ENCODE peak calls at places on chromosomes 4 and X, in six cellular contexts. K is upper lobe of right lung, M is coronary artery, L is stomach, B is body of pancreas, Y is colonic mucosa. P is an unnamed sample.

GRCh38 chr4:8283161-8283560 is 13.6 kb downstream of the HTRA3 start:
- DNase-seq in K (no peak), M (no peak), L (no peak), B (no peak), Y (no peak), P (no peak)

GRCh38 chrX:41723305-41723704 is 676 bp upstream of the GPR82 start:
- DNase-seq in K (no peak), M (no peak), L (no peak), B (no peak), Y (no peak), P (no peak)

GRCh38 chrX:9534686-9535085 is 69.8 kb downstream of the TBL1X start:
- DNase-seq in K (no peak), M (no peak), L (no peak), B (no peak), Y (no peak), P (no peak)

GRCh38 chr4:56817840-56818491 is 3.5 kb downstream of the SPINK2 start:
- DNase-seq in K (no peak), M (no peak), L (no peak), B (no peak), Y (no peak), P (no peak)

GRCh38 chrX:74540635-74541249 is 73.7 kb downstream of the RLIM start:
- DNase-seq in K (no peak), M (no peak), L (no peak), B (no peak), Y (no peak), P (no peak)

GRCh38 chr4:146342600-146343192 is 128.4 kb downstream of the REELD1 start:
- DNase-seq in K (no peak), M (no peak), L (no peak), B (peak; percentile 13), Y (peak; percentile 25), P (peak; percentile 15)

GRCh38 chr4:34182346-34182745 is 2062.0 kb downstream of the ARAP2 start:
- DNase-seq in K (no peak), M (no peak), L (no peak), B (no peak), Y (no peak), P (no peak)

GRCh38 chr4:24278693-24279092 is 305.7 kb downstream of the DHX15 start:
- DNase-seq in K (no peak), M (no peak), L (no peak), B (no peak), Y (no peak), P (no peak)

GRCh38 chrX:80828232-80828631 is 18.6 kb upstream of the BRWD3 start:
- DNase-seq in K (no peak), M (no peak), L (no peak), B (no peak), Y (no peak), P (no peak)

GRCh38 chrX:10509397-10509796 is 111.0 kb downstream of the MID1 start:
- DNase-seq in K (no peak), M (no peak), L (no peak), B (no peak), Y (no peak), P (no peak)

GRCh38 chrX:97987979-97988378 is 1104.3 kb downstream of the RPA4 start:
- DNase-seq in K (no peak), M (no peak), L (no peak), B (no peak), Y (no peak), P (no peak)

GRCh38 chr4:54609310-54609709 is 48.4 kb upstream of the KIT start:
- DNase-seq in K (no peak), M (no peak), L (no peak), B (no peak), Y (no peak), P (no peak)

GRCh38 chr4:118967393-118967792 is 78.7 kb downstream of the SYNPO2 start:
- DNase-seq in K (no peak), M (no peak), L (no peak), B (no peak), Y (no peak), P (no peak)

GRCh38 chr4:36358173-36358572 is 76.8 kb downstream of the DTHD1 start:
- DNase-seq in K (no peak), M (no peak), L (no peak), B (peak; percentile 38), Y (no peak), P (no peak)

GRCh38 chrX:100413231-100413630 is 3.2 kb upstream of the PCDH19 start:
- DNase-seq in K (no peak), M (no peak), L (peak; percentile 44), B (peak; percentile 30), Y (peak; percentile 29), P (peak; percentile 25)

GRCh38 chr4:39528056-39528465 is 822 bp upstream of the UGDH start:
- DNase-seq in K (no peak), M (peak; percentile 93), L (no peak), B (no peak), Y (peak; percentile 83), P (no peak)

GRCh38 chrX:13044441-13044840 is at the start of gene FAM9C:
- DNase-seq in K (no peak), M (no peak), L (no peak), B (no peak), Y (no peak), P (no peak)

GRCh38 chrX:12824944-12825343 is 33.7 kb downstream of the PRPS2 start:
- DNase-seq in K (no peak), M (no peak), L (no peak), B (no peak), Y (no peak), P (no peak)

GRCh38 chr4:78784255-78784654 is 8.1 kb downstream of the BMP2K start:
- DNase-seq in K (no peak), M (no peak), L (no peak), B (no peak), Y (no peak), P (no peak)

GRCh38 chrX:108001218-108001814 is 19.1 kb upstream of the TEX13B start:
- DNase-seq in K (no peak), M (no peak), L (no peak), B (no peak), Y (no peak), P (no peak)

GRCh38 chr4:80014531-80014930 is 58.5 kb downstream of the ANTXR2 start:
- DNase-seq in K (no peak), M (no peak), L (no peak), B (no peak), Y (no peak), P (no peak)

GRCh38 chr4:80012291-80012690 is 60.7 kb downstream of the ANTXR2 start:
- DNase-seq in K (no peak), M (no peak), L (no peak), B (no peak), Y (no peak), P (no peak)

GRCh38 chr4:80008971-80009370 is 64.1 kb downstream of the ANTXR2 start:
- DNase-seq in K (no peak), M (no peak), L (no peak), B (no peak), Y (no peak), P (no peak)

GRCh38 chr4:80010316-80010715 is 62.7 kb downstream of the ANTXR2 start:
- DNase-seq in K (no peak), M (no peak), L (no peak), B (no peak), Y (no peak), P (no peak)

DNA sequence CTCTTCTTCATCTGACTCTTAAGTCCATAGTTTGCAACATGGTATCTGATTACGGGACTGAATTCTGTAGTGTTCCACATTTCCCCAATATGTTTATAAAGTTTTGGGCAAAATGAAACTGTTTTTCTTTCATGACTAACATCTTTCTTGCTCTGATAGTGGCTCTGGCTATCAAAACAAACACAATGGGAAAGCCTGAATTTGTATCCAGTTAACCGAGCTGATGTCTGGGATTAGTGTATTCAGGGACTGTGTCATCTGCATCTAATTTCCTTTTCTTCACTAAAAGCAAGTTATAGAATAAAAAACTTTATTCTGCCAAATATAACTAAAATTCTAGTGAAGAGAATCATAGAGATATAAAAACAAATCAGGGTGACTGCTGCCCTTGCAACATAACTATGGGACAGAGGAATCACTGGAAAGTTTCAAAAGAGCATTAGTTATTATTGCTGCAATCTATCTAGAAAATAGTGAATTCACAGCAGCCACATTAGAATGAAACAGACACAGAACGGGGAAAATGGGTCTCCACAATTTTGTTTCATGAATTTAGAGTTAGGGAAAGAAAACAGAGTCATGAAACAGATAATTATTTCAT is 61.3 kb downstream of the ANTXR2 start:
- DNase-seq in K (no peak), M (no peak), L (no peak), B (no peak), Y (no peak), P (no peak)
- H3K27ac ChIP-seq in K (no peak overlapping the region), M (no peak overlapping the region), L (no peak overlapping the region), B (no peak overlapping the region), Y (no peak overlapping the region), P (no peak overlapping the region)

GRCh38 chr4:147933316-147933715 is 201.4 kb downstream of the ARHGAP10 start:
- DNase-seq in K (no peak), M (no peak), L (no peak), B (no peak), Y (no peak), P (peak; percentile 24)
- TF ChIP-seq CTCF in K (no peak), M (no peak), L (no peak), B (no peak), Y (no peak), P (peak; percentile 50)

DNA sequence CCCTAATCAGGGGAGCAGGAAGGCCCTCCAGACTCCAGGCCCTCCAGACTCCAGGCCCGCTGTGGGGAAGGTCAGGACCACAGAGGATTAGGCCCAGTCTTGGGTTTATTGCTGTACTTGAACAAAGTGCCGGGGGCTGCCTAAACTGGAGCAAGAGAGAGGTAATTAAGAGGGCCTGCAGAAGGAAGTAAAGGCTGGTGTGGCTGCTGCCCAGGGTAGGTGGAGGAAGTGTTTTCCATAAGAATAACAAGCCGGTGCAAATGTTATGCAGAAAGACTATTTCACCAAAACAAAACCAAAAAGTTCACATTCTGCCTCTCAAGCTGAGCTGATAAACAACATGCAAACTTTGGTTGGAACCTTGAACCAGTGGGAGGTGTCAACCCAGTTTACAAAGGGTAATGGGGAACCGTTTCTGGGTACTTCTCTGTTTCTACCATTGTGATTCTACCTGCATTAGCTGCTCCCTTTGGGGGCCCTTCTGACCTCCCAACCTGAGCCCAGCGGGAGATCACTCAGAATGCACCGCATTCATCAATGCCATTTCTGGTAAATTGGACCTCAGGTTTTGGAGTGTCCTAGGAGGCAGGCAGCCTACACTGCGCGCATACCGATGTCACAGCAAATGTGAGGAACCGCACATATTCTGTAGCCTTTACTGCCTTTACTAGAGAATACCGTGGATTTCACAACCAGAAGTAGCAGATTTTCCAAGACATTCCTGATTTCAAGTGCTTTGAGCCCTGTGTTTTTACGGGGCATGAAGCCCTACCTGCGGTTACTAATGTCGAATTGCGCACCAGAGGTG is 59.7 kb upstream of the BCOR start:
- DNase-seq in K (no peak), M (no peak), L (no peak), B (no peak), Y (no peak), P (peak; percentile 17)
- H3K4me3 ChIP-seq in K (peak overlapping the region; percentile 48), M (peak overlapping the region; percentile 72), L (peak overlapping the region; percentile 45), B (no peak overlapping the region), Y (peak overlapping the region; percentile 38), P (peak overlapping the region; percentile 64)

DNA sequence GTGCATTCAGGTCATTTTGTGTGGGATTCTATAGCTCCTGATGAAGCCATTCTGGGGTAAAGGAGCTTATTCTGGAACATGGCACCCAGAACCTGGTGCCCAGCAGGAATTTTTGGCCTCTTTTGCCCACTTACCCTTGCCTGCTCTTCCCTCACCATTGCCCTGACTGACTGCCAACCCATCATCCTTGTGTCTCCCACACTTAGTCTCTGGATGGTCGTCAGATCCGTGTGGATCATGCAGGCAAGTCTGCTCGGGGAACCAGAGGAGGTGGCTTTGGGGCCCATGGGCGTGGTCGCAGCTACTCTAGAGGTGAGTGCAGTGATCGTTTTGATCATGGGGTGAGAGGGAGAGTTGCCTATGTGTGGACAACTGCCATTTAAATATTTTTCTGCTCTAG is 1.8 kb downstream of the RBM3 start:
- DNase-seq in K (no peak), M (no peak), L (no peak), B (no peak), Y (no peak), P (no peak)
- H3K27ac ChIP-seq in K (no peak overlapping the region), M (peak overlapping the region; percentile 96), L (no peak overlapping the region), B (no peak overlapping the region), Y (no peak overlapping the region), P (no peak overlapping the region)

GRCh38 chr4:123398151-123398802 is 1.7 kb downstream of the SPRY1 start:
- DNase-seq in K (peak; percentile 91), M (peak; percentile 78), L (peak; percentile 82), B (peak; percentile 80), Y (peak; percentile 67), P (peak; percentile 78)
- TF ChIP-seq CTCF in K (peak; percentile 50), M (peak; percentile 52), L (peak; percentile 53), B (peak; percentile 48), Y (peak; percentile 39), P (peak; percentile 63)

P was measured in WERI-Rb-1.